ENCODE peak calls at places on chromosomes 13 and 19, in nine cellular contexts. W is NCI-H1417; Q is AG20443; Z is NCI-H1105 treated with DMSO at 0.1 percent for 48 hours; B is mucosa of descending colon; O is aorta; M is GM10248; G is D721Med; C is activated T-cell treated with anti-CD3 and anti-CD28 coated beads, Interleukin-2, amount 50 U/mL, for 24 hours. K is an unnamed sample.
A peak's percentile ranks its signal among the peaks of the same experiment; 100 is the strongest.

GRCh38 chr13:31885994-31886393 is 145.6 kb upstream of the FRY start:
- DNase-seq in W (no peak), Q (peak; percentile 34), Z (no peak), B (no peak), O (no peak), M (no peak), G (no peak), C (no peak), K (no peak)

GRCh38 chr13:33611016-33611805 is 206.7 kb upstream of the RFC3 start:
- DNase-seq in W (no peak), Q (no peak), Z (no peak), B (peak; percentile 25), O (peak; percentile 83), M (no peak), G (no peak), C (peak; percentile 49), K (no peak)

GRCh38 chr13:27925220-27925991 is 5.6 kb downstream of the PDX1 start:
- DNase-seq in W (no peak), Q (no peak), Z (no peak), B (no peak), O (no peak), M (no peak), G (no peak), C (no peak), K (no peak)

GRCh38 chr19:55526216-55527196 is 10.4 kb downstream of the SBK2 start:
- DNase-seq in W (no peak), Q (peak; percentile 73), Z (peak; percentile 63), B (peak; percentile 88), O (peak; percentile 71), M (no peak), G (no peak), C (peak; percentile 36), K (no peak)

GRCh38 chr13:76663941-76664340 is 222.3 kb downstream of the KCTD12 start:
- DNase-seq in W (no peak), Q (peak; percentile 25), Z (no peak), B (no peak), O (no peak), M (no peak), G (no peak), C (no peak), K (no peak)

GRCh38 chr13:33004454-33004853 is 11.8 kb upstream of the KL start:
- DNase-seq in W (no peak), Q (peak; percentile 44), Z (no peak), B (no peak), O (peak; percentile 59), M (no peak), G (no peak), C (no peak), K (no peak)

GRCh38 chr19:23075031-23075733 is 41.6 kb upstream of the ZNF730 start:
- DNase-seq in W (peak; percentile 30), Q (peak; percentile 51), Z (peak; percentile 79), B (peak; percentile 55), O (peak; percentile 56), M (peak; percentile 54), G (peak; percentile 83), C (no peak), K (no peak)

GRCh38 chr13:27359203-27359821 is 65.1 kb upstream of the GTF3A start:
- DNase-seq in W (peak; percentile 35), Q (peak; percentile 88), Z (peak; percentile 27), B (peak; percentile 81), O (peak; percentile 72), M (peak; percentile 69), G (peak; percentile 65), C (peak; percentile 76), K (peak; percentile 22)

GRCh38 chr13:90732049-90732448 is 615.4 kb upstream of the MIR17HG start:
- DNase-seq in W (no peak), Q (no peak), Z (no peak), B (no peak), O (no peak), M (no peak), G (no peak), C (no peak), K (no peak)

GRCh38 chr19:3324405-3324856 is 42.0 kb upstream of the NFIC start:
- DNase-seq in W (no peak), Q (peak; percentile 56), Z (peak; percentile 12), B (peak; percentile 85), O (peak; percentile 61), M (peak; percentile 73), G (no peak), C (peak; percentile 84), K (peak; percentile 44)

GRCh38 chr19:30718728-30719127 is 346.5 kb downstream of the ZNF536 start:
- DNase-seq in W (no peak), Q (no peak), Z (no peak), B (no peak), O (no peak), M (no peak), G (no peak), C (no peak), K (no peak)

GRCh38 chr13:97192166-97192565 is 30.0 kb upstream of the MBNL2 start:
- DNase-seq in W (no peak), Q (no peak), Z (no peak), B (no peak), O (no peak), M (no peak), G (no peak), C (no peak), K (no peak)

GRCh38 chr19:27966390-27966816 is 1246.5 kb downstream of the UQCRFS1 start:
- DNase-seq in W (no peak), Q (peak; percentile 27), Z (peak; percentile 44), B (no peak), O (no peak), M (no peak), G (no peak), C (no peak), K (peak; percentile 41)